ENCODE peak calls at places on chromosomes 4 and X, in eight cellular contexts. D, M, E, L, R, X, S and G are unnamed samples.

GRCh38 chrX:103464071-103464773 is 55.1 kb downstream of the RAB40A start:
- DNase-seq in X (peak), R (peak), L (no peak), S (peak), E (peak), M (no peak), D (no peak), G (no peak)

GRCh38 chrX:153941331-153942252 is 2.9 kb downstream of the RENBP start:
- DNase-seq in X (no peak), D (no peak), S (no peak), R (no peak), E (no peak), M (no peak), L (no peak), G (no peak)

GRCh38 chr4:30719363-30720020 is 677 bp upstream of the PCDH7 start:
- DNase-seq in L (peak), R (peak), D (peak), S (peak), X (peak), E (peak), M (no peak), G (peak)

GRCh38 chr4:152534541-152535231 is 1.2 kb downstream of the FBXW7 start:
- DNase-seq in D (no peak), E (peak), R (peak), L (no peak), S (peak), X (no peak), M (peak), G (peak)

GRCh38 chrX:23901805-23902204 is 5.9 kb downstream of the APOO start:
- DNase-seq in L (peak), D (peak), M (no peak), S (peak), R (peak), X (peak), E (peak), G (no peak)

GRCh38 chr4:104279744-104280143 is 214.9 kb downstream of the CXXC4 start:
- DNase-seq in L (no peak), E (no peak), R (no peak), D (no peak), M (no peak), X (no peak), S (no peak), G (no peak)

GRCh38 chr4:24730256-24731001 is 64.9 kb upstream of the SOD3 start:
- DNase-seq in X (no peak), L (peak), S (no peak), E (peak), R (no peak), M (peak), D (no peak), G (peak)

GRCh38 chr4:72631296-72631695 is 62.3 kb upstream of the ADAMTS3 start:
- DNase-seq in E (peak), D (no peak), X (peak), R (no peak), L (peak), S (no peak), M (no peak), G (no peak)

GRCh38 chr4:140252742-140253555 is 99.0 kb upstream of the MAML3 start:
- DNase-seq in X (peak), S (peak), M (peak), R (peak), L (peak), E (peak), D (peak), G (peak)

GRCh38 chrX:7028246-7028645 is 119.3 kb upstream of the STS start:
- DNase-seq in X (no peak), R (no peak), M (no peak), S (no peak), E (no peak), D (no peak), L (no peak), G (no peak)

GRCh38 chr4:123455360-123455759 is 58.8 kb downstream of the SPRY1 start:
- DNase-seq in L (no peak), R (no peak), D (no peak), X (no peak), E (no peak), S (no peak), M (no peak), G (no peak)

GRCh38 chr4:25233737-25234389 is at the start of gene PI4K2B:
- DNase-seq in D (peak), L (peak), X (peak), E (peak), S (peak), M (peak), R (peak), G (peak)

GRCh38 chr4:48439988-48440387 is 43.2 kb upstream of the SLC10A4 start:
- DNase-seq in M (no peak), E (peak), R (no peak), S (no peak), D (no peak), X (no peak), L (no peak), G (no peak)

GRCh38 chr4:96649536-96649935 is 809.6 kb downstream of the PDHA2 start:
- DNase-seq in M (no peak), E (no peak), L (no peak), D (no peak), S (no peak), R (no peak), X (peak), G (no peak)

GRCh38 chrX:107825698-107826285 is at the start of gene MID2:
- DNase-seq in X (no peak), R (peak), M (peak), D (peak), E (peak), S (peak), L (peak), G (no peak)

GRCh38 chrX:40471965-40472648 is 108.7 kb upstream of the ATP6AP2 start:
- DNase-seq in X (peak), L (peak), M (peak), D (peak), R (peak), S (peak), E (peak), G (no peak)

GRCh38 chr4:8694651-8695151 is 102.1 kb downstream of the CPZ start:
- DNase-seq in E (no peak), S (no peak), L (peak), D (no peak), R (peak), M (peak), X (no peak), G (peak)

GRCh38 chrX:40729923-40730584 is 5.3 kb downstream of the MED14 start:
- DNase-seq in E (no peak), X (no peak), R (no peak), S (no peak), M (no peak), D (no peak), L (no peak), G (no peak)

GRCh38 chr4:15396157-15396800 is 31.6 kb upstream of the C1QTNF7 start:
- DNase-seq in S (peak), R (peak), D (peak), E (peak), X (peak), L (no peak), M (no peak), G (no peak)

GRCh38 chr4:151690164-151690856 is 70.5 kb downstream of the GATB start:
- DNase-seq in X (peak), S (no peak), R (no peak), E (peak), D (no peak), L (no peak), M (no peak), G (no peak)

GRCh38 chr4:140250989-140251552 is 97.1 kb upstream of the MAML3 start:
- DNase-seq in E (no peak), M (no peak), L (no peak), R (no peak), X (no peak), S (peak), D (no peak), G (no peak)

GRCh38 chrX:111348363-111348927 is 63.5 kb downstream of the DCX start:
- DNase-seq in E (no peak), R (no peak), M (no peak), X (no peak), D (no peak), L (no peak), S (no peak), G (no peak)